ENCODE peak calls at places on chromosomes 16 and 17, in four cellular contexts. One of them, this sample, is unnamed.

GRCh38 chr16:56607675-56608042 is 725 bp upstream of the MT2A start:
- DNase-seq in PC-9: no peak
- DNase-seq in CD8-positive, alpha-beta T cell: no peak
- DNase-seq in PC-3: no peak
- DNase-seq in this sample: no peak

GRCh38 chr16:8798174-8798527 is 512 bp downstream of the PMM2 start:
- DNase-seq in PC-9: peak; percentile 44
- DNase-seq in CD8-positive, alpha-beta T cell: no peak
- DNase-seq in PC-3: peak; percentile 4
- DNase-seq in this sample: peak; percentile 37

GRCh38 chr17:46159686-46160085 is 33.5 kb downstream of the KANSL1 start:
- DNase-seq in PC-9: no peak
- DNase-seq in PC-3: no peak
- DNase-seq in CD8-positive, alpha-beta T cell: no peak
- DNase-seq in this sample: no peak

GRCh38 chr17:78742901-78743300 is 39.2 kb downstream of the CYTH1 start:
- DNase-seq in PC-9: no peak
- DNase-seq in PC-3: no peak
- DNase-seq in CD8-positive, alpha-beta T cell: no peak
- DNase-seq in this sample: no peak

GRCh38 chr17:15479697-15480096 is 12.3 kb upstream of the CDRT4 start:
- DNase-seq in PC-9: no peak
- DNase-seq in CD8-positive, alpha-beta T cell: no peak
- DNase-seq in PC-3: peak; percentile 65
- DNase-seq in this sample: no peak

GRCh38 chr17:38798614-38799500 is 499 bp downstream of the PIP4K2B start:
- DNase-seq in PC-9: no peak
- DNase-seq in CD8-positive, alpha-beta T cell: no peak
- DNase-seq in PC-3: peak; percentile 18
- DNase-seq in this sample: peak; percentile 48

GRCh38 chr17:20291853-20292252 is 175.5 kb downstream of the LGALS9B start:
- DNase-seq in PC-9: no peak
- DNase-seq in PC-3: no peak
- DNase-seq in CD8-positive, alpha-beta T cell: no peak
- DNase-seq in this sample: no peak

GRCh38 chr16:4381072-4381934 is 9.7 kb downstream of the VASN start:
- DNase-seq in CD8-positive, alpha-beta T cell: no peak
- DNase-seq in PC-9: no peak
- DNase-seq in PC-3: no peak
- DNase-seq in this sample: no peak

GRCh38 chr17:48732688-48733629 is 4.4 kb upstream of the HOXB13 start:
- DNase-seq in PC-9: no peak
- DNase-seq in CD8-positive, alpha-beta T cell: no peak
- DNase-seq in PC-3: peak; percentile 52
- DNase-seq in this sample: no peak

GRCh38 chr16:14309001-14309886 is 238.1 kb downstream of the MRTFB start:
- DNase-seq in CD8-positive, alpha-beta T cell: no peak
- DNase-seq in PC-9: peak; percentile 94
- DNase-seq in PC-3: peak; percentile 85
- DNase-seq in this sample: peak; percentile 77

GRCh38 chr17:79803997-79804855 is 7.3 kb upstream of the CBX8 start:
- DNase-seq in PC-3: no peak
- DNase-seq in CD8-positive, alpha-beta T cell: no peak
- DNase-seq in PC-9: no peak
- DNase-seq in this sample: no peak

GRCh38 chr17:79650283-79650682 is 39.4 kb upstream of the RBFOX3 start:
- DNase-seq in PC-3: no peak
- DNase-seq in PC-9: no peak
- DNase-seq in CD8-positive, alpha-beta T cell: no peak
- DNase-seq in this sample: no peak

GRCh38 chr17:75795820-75796607 is 11.4 kb downstream of the UNK start:
- DNase-seq in PC-9: no peak
- DNase-seq in PC-3: no peak
- DNase-seq in CD8-positive, alpha-beta T cell: no peak
- DNase-seq in this sample: no peak

GRCh38 chr17:17760872-17761550 is 75.8 kb downstream of the SREBF1 start:
- DNase-seq in PC-3: no peak
- DNase-seq in PC-9: peak; percentile 15
- DNase-seq in CD8-positive, alpha-beta T cell: no peak
- DNase-seq in this sample: no peak

GRCh38 chr17:80244871-80245509 is 15.7 kb upstream of the RNF213 start:
- DNase-seq in PC-9: no peak
- DNase-seq in PC-3: no peak
- DNase-seq in CD8-positive, alpha-beta T cell: no peak
- DNase-seq in this sample: no peak

GRCh38 chr17:76378548-76379274 is 5.7 kb upstream of the SPHK1 start:
- DNase-seq in CD8-positive, alpha-beta T cell: no peak
- DNase-seq in PC-9: no peak
- DNase-seq in PC-3: no peak
- DNase-seq in this sample: no peak

GRCh38 chr17:38329808-38330730 is 13.7 kb downstream of the GPR179 start:
- DNase-seq in PC-9: no peak
- DNase-seq in CD8-positive, alpha-beta T cell: no peak
- DNase-seq in PC-3: no peak
- DNase-seq in this sample: no peak

GRCh38 chr16:4351880-4352279 is 759 bp upstream of the PAM16 start:
- DNase-seq in CD8-positive, alpha-beta T cell: no peak
- DNase-seq in PC-3: peak; percentile 62
- DNase-seq in PC-9: no peak
- DNase-seq in this sample: peak; percentile 53

GRCh38 chr17:1643293-1643998 is 2.1 kb downstream of the SCARF1 start:
- DNase-seq in PC-3: peak; percentile 68
- DNase-seq in CD8-positive, alpha-beta T cell: peak; percentile 50
- DNase-seq in PC-9: peak; percentile 72
- DNase-seq in this sample: peak; percentile 70

GRCh38 chr16:68445458-68445857 is 2.9 kb downstream of the SMPD3 start:
- DNase-seq in CD8-positive, alpha-beta T cell: no peak
- DNase-seq in PC-9: peak; percentile 65
- DNase-seq in PC-3: peak; percentile 68
- DNase-seq in this sample: peak; percentile 13

GRCh38 chr17:81520021-81520894 is 7.7 kb upstream of the ACTG1 start:
- DNase-seq in CD8-positive, alpha-beta T cell: no peak
- DNase-seq in PC-3: no peak
- DNase-seq in PC-9: no peak
- DNase-seq in this sample: no peak

GRCh38 chr17:81524063-81524864 is 3.9 kb upstream of the FSCN2 start:
- DNase-seq in PC-3: no peak
- DNase-seq in CD8-positive, alpha-beta T cell: no peak
- DNase-seq in PC-9: no peak
- DNase-seq in this sample: no peak

GRCh38 chr17:81524865-81525159 is 3.4 kb upstream of the FSCN2 start:
- DNase-seq in CD8-positive, alpha-beta T cell: no peak
- DNase-seq in PC-3: no peak
- DNase-seq in PC-9: no peak
- DNase-seq in this sample: no peak

GRCh38 chr17:81522491-81523125 is 5.6 kb upstream of the FSCN2 start:
- DNase-seq in PC-3: no peak
- DNase-seq in CD8-positive, alpha-beta T cell: no peak
- DNase-seq in PC-9: no peak
- DNase-seq in this sample: no peak

GRCh38 chr17:81523139-81524062 is 4.8 kb upstream of the FSCN2 start:
- DNase-seq in PC-9: no peak
- DNase-seq in CD8-positive, alpha-beta T cell: no peak
- DNase-seq in PC-3: peak; percentile 15
- DNase-seq in this sample: peak; percentile 28
- TF ChIP-seq CTCF in PC-9: no peak
- TF ChIP-seq CTCF in CD8-positive, alpha-beta T cell: no peak
- TF ChIP-seq CTCF in PC-3: no peak
- TF ChIP-seq CTCF in this sample: no peak

GRCh38 chr17:7695586-7695985 is 7.3 kb downstream of the WRAP53 start:
- DNase-seq in CD8-positive, alpha-beta T cell: no peak
- DNase-seq in PC-9: no peak
- DNase-seq in PC-3: no peak
- DNase-seq in this sample: no peak
- H3K27ac ChIP-seq in CD8-positive, alpha-beta T cell: no peak overlapping the region
- H3K27ac ChIP-seq in PC-9: no peak overlapping the region
- H3K27ac ChIP-seq in PC-3: no peak overlapping the region
- H3K27ac ChIP-seq in this sample: no peak overlapping the region

GRCh38 chr16:89534147-89534788 is 26.1 kb downstream of the SPG7 start:
- DNase-seq in PC-9: no peak
- DNase-seq in CD8-positive, alpha-beta T cell: peak; percentile 6
- DNase-seq in PC-3: no peak
- DNase-seq in this sample: no peak

GRCh38 chr16:89531821-89532526 is 23.8 kb downstream of the SPG7 start:
- DNase-seq in PC-9: no peak
- DNase-seq in PC-3: no peak
- DNase-seq in CD8-positive, alpha-beta T cell: no peak
- DNase-seq in this sample: no peak

GRCh38 chr16:89529097-89529496 is 20.9 kb downstream of the SPG7 start:
- DNase-seq in CD8-positive, alpha-beta T cell: no peak
- DNase-seq in PC-9: no peak
- DNase-seq in PC-3: no peak
- DNase-seq in this sample: no peak

GRCh38 chr16:89525146-89525913 is 17.1 kb downstream of the SPG7 start:
- DNase-seq in PC-3: no peak
- DNase-seq in PC-9: no peak
- DNase-seq in CD8-positive, alpha-beta T cell: no peak
- DNase-seq in this sample: no peak

DNA sequence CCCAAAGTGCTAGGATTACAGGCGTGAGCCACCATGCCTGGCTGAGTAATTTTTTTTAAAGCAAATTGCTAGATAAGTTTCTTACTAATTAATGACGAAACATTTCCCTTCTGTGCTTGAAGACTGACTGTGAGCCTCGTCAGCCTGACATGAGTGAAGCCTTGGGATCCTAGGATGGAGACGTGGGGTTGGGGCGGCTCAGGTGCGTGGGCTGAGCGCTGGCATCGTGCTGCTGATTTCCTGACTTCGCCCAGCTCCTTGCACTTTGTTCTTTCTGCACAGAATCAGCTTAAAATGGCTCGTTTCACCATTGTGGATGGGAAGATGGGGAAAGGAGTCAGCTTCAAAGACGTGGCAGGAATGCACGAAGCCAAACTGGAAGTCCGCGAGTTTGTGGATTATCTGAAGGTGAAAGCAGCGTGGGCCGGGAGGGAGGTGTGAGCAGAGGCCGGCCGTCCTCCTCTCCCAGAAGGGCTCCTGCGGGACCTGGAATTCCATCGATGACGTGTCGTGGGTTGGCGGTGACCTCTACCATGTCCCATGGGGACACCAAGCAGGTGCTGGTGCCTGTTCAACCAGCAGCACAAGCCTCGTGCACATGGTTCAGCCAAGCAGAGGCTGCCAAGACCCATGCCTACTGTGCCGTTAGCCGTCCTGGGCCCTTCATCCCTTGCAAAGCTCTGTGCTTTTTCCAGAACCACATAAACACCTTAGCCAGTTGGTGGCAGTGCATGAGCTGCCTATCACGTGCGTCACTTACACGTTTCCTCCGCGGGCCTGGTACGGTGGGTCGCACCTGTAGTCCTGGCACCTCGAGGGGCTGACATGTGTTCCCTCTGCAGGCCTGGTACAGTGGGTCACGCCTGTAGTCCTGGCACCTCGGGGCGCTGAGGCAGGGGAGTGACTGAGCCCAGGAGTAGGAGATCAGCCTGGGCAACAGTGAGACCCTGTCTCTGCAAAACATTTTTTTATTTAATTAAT is 22.5 kb downstream of the SPG7 start:
- DNase-seq in PC-3: no peak
- DNase-seq in PC-9: no peak
- DNase-seq in CD8-positive, alpha-beta T cell: no peak
- DNase-seq in this sample: no peak
- TF ChIP-seq CTCF in PC-3: no peak
- TF ChIP-seq CTCF in PC-9: no peak
- TF ChIP-seq CTCF in CD8-positive, alpha-beta T cell: no peak
- TF ChIP-seq CTCF in this sample: no peak

GRCh38 chr17:82828875-82829487 is 10.8 kb downstream of the ZNF750 start:
- DNase-seq in CD8-positive, alpha-beta T cell: no peak
- DNase-seq in PC-9: no peak
- DNase-seq in PC-3: no peak
- DNase-seq in this sample: no peak

GRCh38 chr17:82831818-82832200 is 8.0 kb downstream of the ZNF750 start:
- DNase-seq in CD8-positive, alpha-beta T cell: no peak
- DNase-seq in PC-3: no peak
- DNase-seq in PC-9: no peak
- DNase-seq in this sample: no peak

GRCh38 chr17:82832411-82832810 is 7.4 kb downstream of the ZNF750 start:
- DNase-seq in PC-3: no peak
- DNase-seq in PC-9: no peak
- DNase-seq in CD8-positive, alpha-beta T cell: no peak
- DNase-seq in this sample: no peak

GRCh38 chr17:82831041-82831817 is 8.6 kb downstream of the ZNF750 start:
- DNase-seq in PC-3: no peak
- DNase-seq in CD8-positive, alpha-beta T cell: no peak
- DNase-seq in PC-9: no peak
- DNase-seq in this sample: no peak

DNA sequence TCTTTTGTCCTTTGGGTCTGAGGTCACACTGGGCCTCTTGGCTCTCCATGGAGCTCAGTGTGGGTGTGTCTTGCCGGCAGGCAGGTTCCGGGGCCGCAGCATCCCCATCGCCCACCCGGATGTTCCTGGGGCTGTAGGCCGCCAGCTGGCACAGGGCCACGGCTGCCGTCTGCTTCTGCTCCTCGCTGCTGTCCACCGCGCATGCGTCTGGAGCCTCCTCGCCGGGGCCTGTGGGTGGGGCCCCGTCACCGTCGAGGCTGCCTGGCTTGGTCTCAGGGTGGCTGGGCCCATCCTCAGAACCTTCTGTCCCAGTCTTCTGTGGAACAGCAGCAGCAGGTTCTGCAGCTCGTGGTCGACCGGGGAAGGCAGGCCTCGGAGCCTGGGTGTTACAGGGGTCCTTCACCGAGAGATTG is 9.6 kb downstream of the ZNF750 start:
- DNase-seq in PC-3: no peak
- DNase-seq in PC-9: no peak
- DNase-seq in CD8-positive, alpha-beta T cell: no peak
- DNase-seq in this sample: no peak
- H3K27ac ChIP-seq in PC-3: no peak overlapping the region
- H3K27ac ChIP-seq in PC-9: no peak overlapping the region
- H3K27ac ChIP-seq in CD8-positive, alpha-beta T cell: no peak overlapping the region
- H3K27ac ChIP-seq in this sample: no peak overlapping the region

GRCh38 chr16:1538804-1539520 is 5.5 kb downstream of the TMEM204 start:
- DNase-seq in CD8-positive, alpha-beta T cell: no peak
- DNase-seq in PC-3: no peak
- DNase-seq in PC-9: no peak
- DNase-seq in this sample: no peak
- TF ChIP-seq CTCF in CD8-positive, alpha-beta T cell: no peak
- TF ChIP-seq CTCF in PC-3: no peak
- TF ChIP-seq CTCF in PC-9: no peak
- TF ChIP-seq CTCF in this sample: no peak

GRCh38 chr17:69500911-69501429 is 86.5 kb downstream of the MAP2K6 start:
- DNase-seq in PC-9: no peak
- DNase-seq in PC-3: no peak
- DNase-seq in CD8-positive, alpha-beta T cell: no peak
- DNase-seq in this sample: no peak
- H3K27ac ChIP-seq in PC-9: no peak overlapping the region
- H3K27ac ChIP-seq in PC-3: no peak overlapping the region
- H3K27ac ChIP-seq in CD8-positive, alpha-beta T cell: no peak overlapping the region
- H3K27ac ChIP-seq in this sample: peak overlapping the region; percentile 70